ENCODE peak calls at places on chromosomes 6 and 20, in six cellular contexts. I is NT2/D1, F is HepG2, Q is H1, D is HCT116, E is K562. H is an unnamed sample.
A peak's percentile ranks its signal among the peaks of the same experiment; 100 is the strongest.

GRCh38 chr6:21005816-21006553 is 471.7 kb downstream of the CDKAL1 start:
- DNase-seq in I (no peak), F (peak; percentile 64), Q (no peak), D (peak; percentile 85), E (no peak), H (peak; percentile 40)

GRCh38 chr6:130259140-130259539 is 36.4 kb upstream of the SAMD3 start:
- DNase-seq in I (no peak), F (no peak), Q (no peak), D (no peak), E (no peak), H (no peak)

GRCh38 chr20:49471397-49471796 is 11.1 kb downstream of the KCNB1 start:
- DNase-seq in I (no peak), F (no peak), Q (no peak), D (no peak), E (no peak), H (no peak)

GRCh38 chr6:14130431-14131075 is 13.0 kb downstream of the CD83 start:
- DNase-seq in I (no peak), F (no peak), Q (no peak), D (no peak), E (no peak), H (no peak)

GRCh38 chr20:4763776-4764525 is 42.2 kb downstream of the PRND start:
- DNase-seq in I (no peak), F (no peak), Q (no peak), D (no peak), E (no peak), H (no peak)

GRCh38 chr6:44497807-44498206 is 110.3 kb downstream of the CDC5L start:
- DNase-seq in I (no peak), F (no peak), Q (peak; percentile 19), D (no peak), E (no peak), H (no peak)

GRCh38 chr6:157456524-157456829 is 75.5 kb downstream of the ZDHHC14 start:
- DNase-seq in I (no peak), F (no peak), Q (no peak), D (no peak), E (no peak), H (peak; percentile 60)

GRCh38 chr6:36678488-36679042 is at the start of gene CDKN1A:
- DNase-seq in I (peak; percentile 48), F (peak; percentile 87), Q (peak; percentile 84), D (peak; percentile 68), E (peak; percentile 89), H (no peak)

GRCh38 chr6:107539849-107540464 is 50.0 kb downstream of the SOBP start:
- DNase-seq in I (no peak), F (no peak), Q (no peak), D (no peak), E (no peak), H (no peak)

GRCh38 chr20:4091332-4092135 is 76.2 kb upstream of the RNF24 start:
- DNase-seq in I (peak; percentile 39), F (peak; percentile 67), Q (peak; percentile 91), D (no peak), E (peak; percentile 74), H (no peak)

GRCh38 chr6:25288518-25288917 is 9.3 kb downstream of the CARMIL1 start:
- DNase-seq in I (no peak), F (no peak), Q (no peak), D (no peak), E (no peak), H (no peak)

GRCh38 chr6:31581511-31582229 is 554 bp downstream of the LTB start:
- DNase-seq in I (no peak), F (no peak), Q (no peak), D (no peak), E (no peak), H (no peak)

GRCh38 chr20:26354521-26354920 is 657.9 kb upstream of the ZNF337 start:
- DNase-seq in I (no peak), F (no peak), Q (no peak), D (no peak), E (no peak), H (no peak)

GRCh38 chr6:35583893-35584688 is 71.4 kb upstream of the TULP1 start:
- DNase-seq in I (peak; percentile 58), F (peak; percentile 78), Q (peak; percentile 74), D (peak; percentile 68), E (peak; percentile 54), H (peak; percentile 37)

GRCh38 chr6:97978855-97979271 is 695.8 kb upstream of the MMS22L start:
- DNase-seq in I (no peak), F (peak; percentile 25), Q (peak; percentile 77), D (peak; percentile 32), E (no peak), H (no peak)

GRCh38 chr6:111381126-111381525 is 101.9 kb downstream of the REV3L start:
- DNase-seq in I (no peak), F (no peak), Q (no peak), D (no peak), E (no peak), H (no peak)

GRCh38 chr20:39974966-39975501 is 714.0 kb downstream of the MAFB start:
- DNase-seq in I (no peak), F (no peak), Q (no peak), D (no peak), E (no peak), H (no peak)

GRCh38 chr6:139371421-139372253 is 2.8 kb downstream of the CITED2 start:
- DNase-seq in I (no peak), F (no peak), Q (no peak), D (no peak), E (no peak), H (no peak)

GRCh38 chr6:146598785-146599405 is at the start of gene ADGB:
- DNase-seq in I (peak; percentile 35), F (peak; percentile 36), Q (peak; percentile 89), D (no peak), E (peak; percentile 76), H (no peak)

GRCh38 chr6:169868458-169868857 is 117.0 kb downstream of the ERMARD start:
- DNase-seq in I (no peak), F (no peak), Q (peak; percentile 41), D (no peak), E (no peak), H (no peak)

GRCh38 chr6:132961610-132962009 is 147.2 kb downstream of the RPS12 start:
- DNase-seq in I (no peak), F (peak; percentile 10), Q (no peak), D (no peak), E (peak; percentile 11), H (no peak)

GRCh38 chr20:10216146-10216741 is 2.4 kb upstream of the SNAP25 start:
- DNase-seq in I (no peak), F (no peak), Q (no peak), D (no peak), E (no peak), H (no peak)

GRCh38 chr6:85468326-85468725 is 18.4 kb downstream of the NT5E start:
- DNase-seq in I (no peak), F (peak; percentile 28), Q (no peak), D (no peak), E (no peak), H (no peak)

GRCh38 chr6:165846123-165846966 is 183.3 kb upstream of the PDE10A start:
- DNase-seq in I (no peak), F (no peak), Q (no peak), D (no peak), E (no peak), H (no peak)
- TF ChIP-seq YY1 in I (no peak), F (no peak), Q (no peak), D (no peak), E (no peak), H (no peak)

GRCh38 chr6:149212202-149212601 is 105.3 kb upstream of the TAB2 start:
- DNase-seq in I (no peak), F (no peak), Q (no peak), D (no peak), E (no peak), H (no peak)

GRCh38 chr6:149209879-149210278 is 107.6 kb upstream of the TAB2 start:
- DNase-seq in I (no peak), F (no peak), Q (no peak), D (no peak), E (no peak), H (no peak)

GRCh38 chr6:149210376-149210775 is 107.1 kb upstream of the TAB2 start:
- DNase-seq in I (no peak), F (no peak), Q (no peak), D (no peak), E (no peak), H (no peak)

GRCh38 chr6:149212892-149213786 is 104.4 kb upstream of the TAB2 start:
- DNase-seq in I (no peak), F (no peak), Q (no peak), D (no peak), E (no peak), H (no peak)

DNA sequence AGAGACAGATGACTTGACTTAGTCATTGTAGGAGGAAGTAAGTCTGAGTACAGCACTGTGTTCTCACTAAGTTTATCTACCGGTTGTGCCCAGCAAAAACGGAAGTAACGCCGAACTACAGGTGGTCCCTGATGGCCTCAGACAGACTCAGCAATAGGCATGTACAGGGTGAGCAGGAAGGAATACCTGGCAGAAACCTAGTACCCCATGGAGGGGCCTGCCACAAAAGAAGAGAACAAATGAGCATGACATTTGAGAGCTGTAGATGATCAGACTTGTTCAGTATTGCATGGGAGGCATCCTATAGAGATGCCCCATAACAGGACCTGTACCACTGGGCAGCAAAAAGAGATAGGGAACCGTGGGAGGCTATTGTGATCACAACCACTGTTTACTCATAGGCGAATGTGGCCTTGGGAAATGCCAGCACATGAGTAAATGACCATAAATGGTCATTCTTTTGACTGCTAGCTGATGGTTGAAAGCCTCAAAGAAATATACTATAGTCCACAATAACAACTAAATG is 106.4 kb upstream of the TAB2 start:
- DNase-seq in I (no peak), F (peak; percentile 35), Q (no peak), D (no peak), E (no peak), H (no peak)
- TF ChIP-seq YY1 in I (no peak), F (no peak), Q (no peak), D (no peak), E (no peak), H (no peak)

DNA sequence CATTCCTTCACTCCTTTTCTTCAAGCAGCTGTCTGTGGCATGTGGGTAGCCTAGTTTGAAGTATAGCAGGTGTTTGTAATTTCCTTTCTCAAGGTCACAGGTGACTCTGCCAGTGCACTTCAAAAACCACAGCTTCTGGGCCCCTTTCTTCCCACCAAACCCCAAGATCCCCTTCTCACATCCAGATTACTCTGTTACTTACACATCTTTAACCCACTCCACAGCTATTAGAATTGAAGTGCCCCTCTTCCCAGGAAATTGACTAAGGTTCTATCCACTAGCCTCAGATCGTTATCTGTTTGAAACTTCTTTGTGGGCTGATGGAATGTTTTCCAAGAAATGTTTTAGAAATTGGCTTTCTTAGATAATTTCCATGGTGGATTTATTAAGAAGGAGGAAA is 150.8 kb downstream of the AHI1 start:
- DNase-seq in I (no peak), F (no peak), Q (no peak), D (no peak), E (no peak), H (no peak)
- TF ChIP-seq YY1 in I (no peak), F (no peak), Q (no peak), D (no peak), E (no peak), H (no peak)

DNA sequence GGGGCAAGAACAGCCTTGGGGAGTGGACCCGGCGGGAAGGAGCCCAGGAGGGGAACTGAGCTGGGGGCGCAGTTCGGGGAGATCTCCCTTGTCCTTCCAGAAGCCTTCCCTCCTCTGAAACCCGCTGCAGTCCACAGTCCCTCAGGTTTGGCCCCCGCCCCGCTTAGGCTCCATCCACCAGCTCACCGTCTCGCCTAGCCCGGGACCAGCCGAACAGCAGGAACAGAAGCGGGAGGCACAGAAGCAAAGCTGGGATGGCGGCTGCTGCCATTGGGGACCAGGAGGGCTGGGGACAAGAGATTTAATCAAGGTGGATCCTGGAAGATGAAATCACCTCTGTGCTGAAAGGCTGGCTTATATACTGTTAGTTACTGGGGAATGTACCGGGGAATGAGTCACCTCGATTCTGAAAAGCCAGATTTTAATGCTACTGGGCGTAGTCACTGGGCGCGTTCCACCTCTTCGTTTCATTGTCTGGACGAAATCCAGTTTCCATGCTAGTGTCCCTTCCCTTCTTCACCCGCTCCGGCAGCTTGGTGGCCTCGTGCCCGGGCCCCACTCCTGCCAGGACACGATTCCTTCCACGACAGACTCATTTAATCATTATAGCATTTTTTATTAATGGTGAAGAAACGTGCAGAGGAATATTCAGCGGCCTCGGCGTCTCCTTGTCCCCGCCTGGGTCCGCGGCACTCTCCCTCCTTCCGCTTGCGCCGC is at the start of gene RAET1L:
- DNase-seq in I (no peak), F (no peak), Q (no peak), D (peak; percentile 65), E (no peak), H (no peak)
- TF ChIP-seq YY1 in I (no peak), F (no peak), Q (no peak), D (no peak), E (no peak), H (no peak)